ENCODE peak calls at places on chromosomes 3 and 15, in four cellular contexts. Y is HepG2, P is GM12878, E is K562. A is an unnamed sample.

GRCh38 chr15:38520035-38520434 is 44.6 kb downstream of the RASGRP1 start:
- DNase-seq in Y (no peak), P (no peak), E (no peak), A (no peak)

GRCh38 chr15:39468341-39468740 is 112.5 kb upstream of the THBS1 start:
- DNase-seq in E (no peak), P (no peak), Y (no peak), A (no peak)

GRCh38 chr3:52527039-52527731 is 6.5 kb downstream of the NT5DC2 start:
- DNase-seq in P (no peak), E (no peak), Y (no peak), A (no peak)

GRCh38 chr3:159322322-159322939 is 520.6 kb downstream of the MFSD1 start:
- DNase-seq in P (no peak), Y (peak; percentile 7), E (peak; percentile 24), A (peak; percentile 76)

GRCh38 chr15:82662641-82663040 is 15.5 kb upstream of the CPEB1 start:
- DNase-seq in P (no peak), E (no peak), Y (no peak), A (no peak)

GRCh38 chr15:89794627-89795241 is 18.6 kb downstream of the MESP2 start:
- DNase-seq in Y (no peak), P (no peak), E (no peak), A (no peak)

GRCh38 chr3:66297917-66298316 is 77.1 kb downstream of the SLC25A26 start:
- DNase-seq in Y (no peak), E (no peak), P (no peak), A (no peak)

GRCh38 chr3:14142567-14143270 is 17.9 kb downstream of the TMEM43 start:
- DNase-seq in P (no peak), E (no peak), Y (no peak), A (no peak)

GRCh38 chr15:93321881-93322282 is 232.9 kb upstream of the RGMA start:
- DNase-seq in E (no peak), P (no peak), Y (peak; percentile 78), A (no peak)

GRCh38 chr3:46406786-46407611 is at the start of the genes CCR5AS and CCRL2:
- DNase-seq in E (peak; percentile 96), P (no peak), Y (no peak), A (no peak)

GRCh38 chr3:48915296-48915695 is 3.3 kb upstream of the ARIH2 start:
- DNase-seq in Y (peak; percentile 32), P (no peak), E (peak; percentile 44), A (no peak)

DNA sequence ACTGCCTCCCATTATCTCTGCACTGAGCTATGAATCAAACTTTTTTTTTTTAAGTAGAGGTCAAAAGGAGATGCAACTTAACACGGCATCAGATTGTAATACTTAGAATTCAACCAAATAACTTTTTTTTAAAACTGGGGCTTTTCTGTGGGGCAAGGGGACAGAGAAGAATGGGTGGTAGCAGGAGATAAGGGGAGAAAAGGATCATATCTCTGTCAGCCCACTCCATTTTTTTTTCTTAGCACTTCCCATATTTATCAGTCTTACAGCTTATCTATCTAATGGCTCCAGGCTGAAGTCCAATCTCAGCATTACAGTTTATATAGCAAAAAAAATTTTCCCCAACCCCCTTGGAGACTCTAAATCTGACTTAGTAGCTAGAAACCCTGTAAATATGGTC is 69.3 kb downstream of the PIK3R4 start:
- DNase-seq in P (no peak), E (peak; percentile 19), Y (no peak), A (no peak)
- TF ChIP-seq BHLHE40 in P (no peak), E (no peak), Y (no peak), A (no peak)

DNA sequence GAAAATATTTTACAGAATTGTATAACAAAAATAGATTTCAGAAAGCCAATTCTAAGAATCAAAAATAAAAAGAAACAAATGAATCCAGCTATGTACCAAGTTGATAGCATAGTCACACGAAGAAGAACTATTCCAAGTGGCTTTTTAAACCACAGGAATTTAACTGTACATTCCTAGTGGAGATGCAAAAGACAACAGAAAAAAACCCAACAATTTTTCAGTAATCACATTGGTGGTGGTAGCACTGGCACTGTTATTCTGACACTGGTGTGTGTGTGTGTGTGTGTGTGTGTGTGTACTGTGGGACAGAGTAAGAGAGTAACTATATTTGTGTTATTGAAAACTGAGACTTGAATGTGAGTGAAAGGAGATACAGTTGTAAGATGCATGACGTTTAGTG is 9.1 kb downstream of the BFSP2 start:
- DNase-seq in P (no peak), Y (no peak), E (no peak), A (no peak)
- TF ChIP-seq SP1 in P (no peak), Y (no peak), E (no peak), A (no peak)

DNA sequence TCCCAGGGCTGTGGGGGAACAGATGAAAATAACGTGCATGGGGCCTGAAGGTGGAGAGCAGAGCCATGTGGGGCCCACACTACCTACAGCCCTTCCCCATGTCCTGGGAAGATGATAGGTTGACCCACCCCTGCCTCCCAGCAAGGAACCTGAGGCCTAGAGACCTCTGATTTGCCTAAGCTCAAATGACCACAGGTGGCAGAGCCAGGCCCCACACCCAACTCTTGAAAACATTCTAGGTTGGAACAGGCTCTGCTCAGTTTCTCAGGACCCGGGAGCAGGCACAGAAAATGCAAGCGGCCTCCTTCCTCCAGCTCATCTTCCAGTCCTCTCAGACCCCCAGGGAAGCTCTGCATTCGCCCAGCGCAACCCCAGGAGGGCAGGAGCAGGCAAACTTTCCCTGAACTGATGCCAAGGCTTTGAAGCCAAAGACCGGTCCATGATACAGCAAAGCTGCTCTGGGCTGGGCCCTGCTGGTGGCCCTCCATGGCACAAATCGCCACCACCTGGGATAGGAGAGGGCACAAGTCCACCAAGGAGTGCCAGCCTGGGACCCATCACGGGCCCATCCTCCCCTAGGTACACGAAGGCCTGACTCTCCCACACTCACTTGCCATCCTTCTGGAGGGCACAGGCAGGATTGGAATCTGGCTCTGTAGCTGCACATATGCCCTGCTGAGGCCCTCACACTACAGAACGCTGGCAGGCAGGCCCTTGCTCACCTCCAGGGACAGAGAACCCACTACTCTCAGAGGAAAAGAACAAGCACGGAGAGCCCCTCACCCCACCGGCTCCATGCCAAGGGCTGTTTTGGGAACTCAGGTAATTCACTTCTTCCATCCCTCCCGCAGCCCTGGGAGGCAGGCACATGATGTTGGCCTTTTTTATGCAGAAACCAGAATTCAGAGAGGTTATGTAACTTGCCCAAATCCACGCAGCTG is 51.0 kb upstream of the FURIN start:
- DNase-seq in Y (no peak), E (no peak), P (no peak), A (no peak)
- TF ChIP-seq FOXM1 in Y (no peak), E (no peak), P (no peak), A (no peak)

GRCh38 chr3:116302087-116302747 is 143.1 kb downstream of the LSAMP start:
- DNase-seq in E (no peak), Y (no peak), P (no peak), A (no peak)

DNA sequence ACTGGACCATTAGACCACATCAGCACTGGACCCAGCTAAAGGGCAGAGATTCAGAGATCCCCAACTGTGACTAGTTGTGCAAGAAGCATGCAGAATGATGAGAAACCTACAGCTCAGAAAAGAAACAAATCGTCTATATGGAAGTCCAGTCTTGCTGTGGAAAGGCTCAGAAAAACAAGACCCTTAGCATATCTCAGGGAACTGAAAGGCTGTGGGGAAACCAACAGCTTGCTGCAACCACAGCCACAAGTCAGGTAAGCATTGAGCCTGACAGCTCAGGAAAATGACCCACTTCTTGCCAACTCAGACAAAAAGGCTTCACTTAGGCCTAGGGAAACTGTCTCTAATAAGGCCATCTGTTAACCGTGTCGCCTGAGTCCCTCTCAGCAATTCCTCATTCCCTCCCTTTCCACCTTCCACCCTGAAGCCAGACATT is 145.6 kb downstream of the LSAMP start:
- DNase-seq in P (peak; percentile 31), E (no peak), Y (no peak), A (no peak)
- TF ChIP-seq BHLHE40 in P (peak; percentile 3), E (no peak), Y (no peak), A (no peak)

DNA sequence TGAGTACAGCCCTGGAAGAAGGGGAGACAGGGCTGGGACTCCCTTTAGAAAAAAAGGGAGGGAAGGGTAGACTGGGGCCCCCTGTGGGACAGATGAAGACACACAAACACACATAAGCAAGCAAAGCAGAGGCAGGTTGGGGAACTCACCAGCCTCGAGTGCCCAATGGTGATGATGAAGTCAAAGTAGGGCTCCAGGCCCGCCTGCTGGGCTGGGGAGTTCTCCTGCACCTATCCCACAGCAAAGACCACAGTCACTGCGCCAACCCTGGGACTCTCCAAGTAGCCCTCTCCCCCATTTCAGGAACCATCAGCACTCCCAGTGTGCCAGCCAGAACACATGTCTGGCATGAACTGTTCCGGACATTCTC is 4.1 kb downstream of the GORASP1 start:
- DNase-seq in E (peak; percentile 44), P (no peak), Y (no peak), A (no peak)
- TF ChIP-seq SP1 in E (no peak), P (no peak), Y (no peak), A (no peak)

DNA sequence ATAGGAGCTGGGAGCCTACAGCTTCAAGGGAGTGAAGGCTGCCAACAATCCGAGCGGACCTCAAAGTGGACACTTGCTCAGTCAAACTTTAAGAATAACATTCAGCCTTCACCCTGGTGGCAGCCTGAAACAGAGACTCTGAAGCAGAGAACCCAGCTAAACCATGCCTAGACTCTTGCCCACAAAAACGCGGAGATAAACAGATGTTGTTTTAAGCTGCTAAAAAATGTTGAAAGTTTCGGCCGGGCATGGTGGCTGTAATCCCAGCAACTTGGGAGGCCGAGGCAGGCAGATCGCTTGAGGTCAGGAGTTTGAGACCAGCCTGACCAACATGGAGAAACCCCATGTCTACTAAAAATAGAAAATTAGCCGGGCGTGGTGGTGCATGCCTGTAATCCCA is 29.8 kb upstream of the TRIM59 start:
- DNase-seq in Y (no peak), P (no peak), E (no peak), A (no peak)
- TF ChIP-seq FOXM1 in Y (no peak), P (no peak), E (no peak), A (no peak)